ENCODE peak calls at places on chromosome 10, in seven cellular contexts. One of them, this sample, is unnamed.

GRCh38 chr10:17178006-17178405 is 23.5 kb downstream of the TRDMT1 start:
- DNase-seq in left colon: no peak
- DNase-seq in A549: no peak
- DNase-seq in caudate nucleus: no peak
- DNase-seq in nephron progenitor cell: no peak
- DNase-seq in HTR-8/SVneo: no peak
- DNase-seq in naive thymus-derived CD8-positive, alpha-beta T cell: no peak
- DNase-seq in this sample: no peak

GRCh38 chr10:91712315-91712714 is 79.4 kb upstream of the PPP1R3C start:
- DNase-seq in A549: no peak
- DNase-seq in nephron progenitor cell: no peak
- DNase-seq in naive thymus-derived CD8-positive, alpha-beta T cell: no peak
- DNase-seq in left colon: no peak
- DNase-seq in HTR-8/SVneo: no peak
- DNase-seq in caudate nucleus: no peak
- DNase-seq in this sample: no peak

GRCh38 chr10:114893248-114893647 is 44.7 kb upstream of the TRUB1 start:
- DNase-seq in HTR-8/SVneo: no peak
- DNase-seq in nephron progenitor cell: no peak
- DNase-seq in naive thymus-derived CD8-positive, alpha-beta T cell: no peak
- DNase-seq in A549: peak
- DNase-seq in left colon: no peak
- DNase-seq in caudate nucleus: no peak
- DNase-seq in this sample: no peak

GRCh38 chr10:85581357-85581756 is 785.2 kb downstream of the GRID1 start:
- DNase-seq in caudate nucleus: no peak
- DNase-seq in nephron progenitor cell: no peak
- DNase-seq in A549: no peak
- DNase-seq in left colon: no peak
- DNase-seq in naive thymus-derived CD8-positive, alpha-beta T cell: no peak
- DNase-seq in HTR-8/SVneo: no peak
- DNase-seq in this sample: no peak

GRCh38 chr10:31605426-31605825 is 286.4 kb downstream of the ZEB1 start:
- DNase-seq in caudate nucleus: no peak
- DNase-seq in A549: no peak
- DNase-seq in naive thymus-derived CD8-positive, alpha-beta T cell: no peak
- DNase-seq in nephron progenitor cell: no peak
- DNase-seq in HTR-8/SVneo: no peak
- DNase-seq in left colon: no peak
- DNase-seq in this sample: no peak

GRCh38 chr10:36181421-36181820 is 539.3 kb upstream of the FZD8 start:
- DNase-seq in naive thymus-derived CD8-positive, alpha-beta T cell: no peak
- DNase-seq in caudate nucleus: no peak
- DNase-seq in A549: peak
- DNase-seq in HTR-8/SVneo: no peak
- DNase-seq in nephron progenitor cell: no peak
- DNase-seq in left colon: no peak
- DNase-seq in this sample: no peak

GRCh38 chr10:125004571-125005311 is 62.8 kb downstream of the ZRANB1 start:
- DNase-seq in A549: no peak
- DNase-seq in HTR-8/SVneo: no peak
- DNase-seq in nephron progenitor cell: no peak
- DNase-seq in caudate nucleus: no peak
- DNase-seq in left colon: no peak
- DNase-seq in naive thymus-derived CD8-positive, alpha-beta T cell: no peak
- DNase-seq in this sample: peak

GRCh38 chr10:90801608-90802007 is 56.2 kb downstream of the HTR7 start:
- DNase-seq in naive thymus-derived CD8-positive, alpha-beta T cell: no peak
- DNase-seq in HTR-8/SVneo: no peak
- DNase-seq in nephron progenitor cell: no peak
- DNase-seq in caudate nucleus: no peak
- DNase-seq in left colon: no peak
- DNase-seq in A549: no peak
- DNase-seq in this sample: no peak

GRCh38 chr10:124717911-124718734 is 26.1 kb downstream of the FAM53B start:
- DNase-seq in naive thymus-derived CD8-positive, alpha-beta T cell: peak
- DNase-seq in nephron progenitor cell: no peak
- DNase-seq in caudate nucleus: peak
- DNase-seq in left colon: no peak
- DNase-seq in A549: no peak
- DNase-seq in HTR-8/SVneo: no peak
- DNase-seq in this sample: no peak

GRCh38 chr10:103492655-103493261 is 747 bp upstream of the NEURL1 start:
- DNase-seq in naive thymus-derived CD8-positive, alpha-beta T cell: no peak
- DNase-seq in HTR-8/SVneo: no peak
- DNase-seq in nephron progenitor cell: no peak
- DNase-seq in caudate nucleus: no peak
- DNase-seq in A549: no peak
- DNase-seq in left colon: no peak
- DNase-seq in this sample: no peak

GRCh38 chr10:14605231-14605925 is 169.3 kb downstream of the FAM107B start:
- DNase-seq in left colon: no peak
- DNase-seq in nephron progenitor cell: no peak
- DNase-seq in caudate nucleus: no peak
- DNase-seq in A549: peak
- DNase-seq in naive thymus-derived CD8-positive, alpha-beta T cell: no peak
- DNase-seq in HTR-8/SVneo: no peak
- DNase-seq in this sample: no peak

GRCh38 chr10:17356820-17357219 is 97.6 kb downstream of the ST8SIA6 start:
- DNase-seq in HTR-8/SVneo: no peak
- DNase-seq in caudate nucleus: no peak
- DNase-seq in nephron progenitor cell: no peak
- DNase-seq in A549: no peak
- DNase-seq in naive thymus-derived CD8-positive, alpha-beta T cell: no peak
- DNase-seq in left colon: no peak
- DNase-seq in this sample: no peak

GRCh38 chr10:110822065-110822707 is 49.5 kb upstream of the PDCD4 start:
- DNase-seq in A549: no peak
- DNase-seq in nephron progenitor cell: no peak
- DNase-seq in caudate nucleus: no peak
- DNase-seq in left colon: no peak
- DNase-seq in naive thymus-derived CD8-positive, alpha-beta T cell: no peak
- DNase-seq in HTR-8/SVneo: no peak
- DNase-seq in this sample: no peak

GRCh38 chr10:72306215-72306760 is 32.6 kb downstream of the DDIT4 start:
- DNase-seq in caudate nucleus: no peak
- DNase-seq in left colon: no peak
- DNase-seq in HTR-8/SVneo: no peak
- DNase-seq in A549: no peak
- DNase-seq in nephron progenitor cell: no peak
- DNase-seq in naive thymus-derived CD8-positive, alpha-beta T cell: no peak
- DNase-seq in this sample: no peak

GRCh38 chr10:11702264-11702663 is 39.9 kb upstream of the ECHDC3 start:
- DNase-seq in A549: no peak
- DNase-seq in left colon: no peak
- DNase-seq in HTR-8/SVneo: no peak
- DNase-seq in nephron progenitor cell: no peak
- DNase-seq in naive thymus-derived CD8-positive, alpha-beta T cell: no peak
- DNase-seq in caudate nucleus: no peak
- DNase-seq in this sample: no peak

GRCh38 chr10:634256-634655 is 55.2 kb downstream of the DIP2C start:
- DNase-seq in naive thymus-derived CD8-positive, alpha-beta T cell: no peak
- DNase-seq in nephron progenitor cell: no peak
- DNase-seq in caudate nucleus: no peak
- DNase-seq in HTR-8/SVneo: no peak
- DNase-seq in A549: no peak
- DNase-seq in left colon: no peak
- DNase-seq in this sample: peak

GRCh38 chr10:125134916-125135770 is 25.2 kb downstream of the CTBP2 start:
- DNase-seq in nephron progenitor cell: no peak
- DNase-seq in HTR-8/SVneo: no peak
- DNase-seq in left colon: peak
- DNase-seq in naive thymus-derived CD8-positive, alpha-beta T cell: no peak
- DNase-seq in A549: no peak
- DNase-seq in caudate nucleus: no peak
- DNase-seq in this sample: no peak

GRCh38 chr10:63268139-63268797 is 135.1 kb downstream of the NRBF2 start:
- DNase-seq in HTR-8/SVneo: no peak
- DNase-seq in naive thymus-derived CD8-positive, alpha-beta T cell: no peak
- DNase-seq in caudate nucleus: no peak
- DNase-seq in nephron progenitor cell: no peak
- DNase-seq in left colon: no peak
- DNase-seq in A549: peak
- DNase-seq in this sample: no peak

GRCh38 chr10:72379776-72380175 is 25.1 kb upstream of the DNAJB12 start:
- DNase-seq in caudate nucleus: no peak
- DNase-seq in nephron progenitor cell: no peak
- DNase-seq in HTR-8/SVneo: no peak
- DNase-seq in A549: no peak
- DNase-seq in naive thymus-derived CD8-positive, alpha-beta T cell: no peak
- DNase-seq in left colon: no peak
- DNase-seq in this sample: no peak

GRCh38 chr10:97828721-97829120 is 20.9 kb upstream of the GOLGA7B start:
- DNase-seq in HTR-8/SVneo: no peak
- DNase-seq in naive thymus-derived CD8-positive, alpha-beta T cell: no peak
- DNase-seq in A549: no peak
- DNase-seq in left colon: no peak
- DNase-seq in caudate nucleus: no peak
- DNase-seq in nephron progenitor cell: no peak
- DNase-seq in this sample: no peak

GRCh38 chr10:104938031-104938430 is 296.9 kb downstream of the SORCS3 start:
- DNase-seq in caudate nucleus: no peak
- DNase-seq in HTR-8/SVneo: no peak
- DNase-seq in nephron progenitor cell: no peak
- DNase-seq in A549: no peak
- DNase-seq in naive thymus-derived CD8-positive, alpha-beta T cell: no peak
- DNase-seq in left colon: no peak
- DNase-seq in this sample: no peak

GRCh38 chr10:129332476-129332875 is 134.6 kb upstream of the MGMT start:
- DNase-seq in A549: peak
- DNase-seq in HTR-8/SVneo: no peak
- DNase-seq in left colon: no peak
- DNase-seq in naive thymus-derived CD8-positive, alpha-beta T cell: no peak
- DNase-seq in caudate nucleus: no peak
- DNase-seq in nephron progenitor cell: no peak
- DNase-seq in this sample: no peak

GRCh38 chr10:121886997-121887622 is 40.7 kb downstream of the ATE1 start:
- DNase-seq in caudate nucleus: no peak
- DNase-seq in A549: peak
- DNase-seq in left colon: no peak
- DNase-seq in HTR-8/SVneo: peak
- DNase-seq in naive thymus-derived CD8-positive, alpha-beta T cell: peak
- DNase-seq in nephron progenitor cell: peak
- DNase-seq in this sample: peak

GRCh38 chr10:112454910-112455779 is 8.1 kb downstream of the VTI1A start:
- DNase-seq in naive thymus-derived CD8-positive, alpha-beta T cell: no peak
- DNase-seq in HTR-8/SVneo: no peak
- DNase-seq in left colon: no peak
- DNase-seq in caudate nucleus: no peak
- DNase-seq in A549: no peak
- DNase-seq in nephron progenitor cell: no peak
- DNase-seq in this sample: no peak

GRCh38 chr10:15092855-15093408 is 4.2 kb upstream of the RPP38 start:
- DNase-seq in nephron progenitor cell: no peak
- DNase-seq in caudate nucleus: no peak
- DNase-seq in A549: no peak
- DNase-seq in left colon: no peak
- DNase-seq in HTR-8/SVneo: no peak
- DNase-seq in naive thymus-derived CD8-positive, alpha-beta T cell: no peak
- DNase-seq in this sample: no peak